ENCODE peak calls at places on chromosomes 3 and 15, in seven cellular contexts. W is GM06990, X is HCT116, B is stomach, J is astrocyte, Y is K562, D is tibial nerve. A is an unnamed sample.

GRCh38 chr15:23629234-23629805 is 18.3 kb downstream of the MAGEL2 start:
- DNase-seq in W (no peak), X (no peak), B (no peak), J (no peak), Y (peak; percentile 34), D (no peak), A (no peak)

GRCh38 chr3:12444582-12445468 is 39.5 kb upstream of the TSEN2 start:
- DNase-seq in W (no peak), X (peak; percentile 88), B (peak; percentile 88), J (peak; percentile 44), Y (no peak), D (no peak), A (peak; percentile 71)

GRCh38 chr3:134527037-134527436 is 41.2 kb downstream of the CEP63 start:
- DNase-seq in W (peak; percentile 6), X (no peak), B (no peak), J (no peak), Y (peak; percentile 11), D (no peak), A (no peak)

GRCh38 chr3:156321934-156322333 is 201.6 kb downstream of the KCNAB1 start:
- DNase-seq in W (no peak), X (no peak), B (no peak), J (no peak), Y (no peak), D (no peak), A (no peak)

GRCh38 chr3:49997862-49998261 is 57.9 kb downstream of the RBM6 start:
- DNase-seq in W (no peak), X (no peak), B (no peak), J (no peak), Y (no peak), D (no peak), A (no peak)

GRCh38 chr15:80242132-80242769 is 9.8 kb downstream of the CTXND1 start:
- DNase-seq in W (no peak), X (peak; percentile 28), B (no peak), J (no peak), Y (peak; percentile 60), D (no peak), A (no peak)

GRCh38 chr15:100200287-100200772 is 141.4 kb downstream of the ADAMTS17 start:
- DNase-seq in W (no peak), X (no peak), B (no peak), J (no peak), Y (no peak), D (no peak), A (no peak)

GRCh38 chr3:50323092-50323600 is 601 bp upstream of the HYAL2 start:
- DNase-seq in W (no peak), X (no peak), B (no peak), J (no peak), Y (no peak), D (no peak), A (no peak)

GRCh38 chr3:125150525-125151436 is 61.8 kb downstream of the SLC12A8 start:
- DNase-seq in W (no peak), X (peak; percentile 66), B (peak; percentile 46), J (no peak), Y (peak; percentile 46), D (peak; percentile 64), A (no peak)

GRCh38 chr15:96331942-96332853 is 1.7 kb downstream of the NR2F2 start:
- DNase-seq in W (no peak), X (no peak), B (no peak), J (peak; percentile 35), Y (no peak), D (peak; percentile 4), A (no peak)

GRCh38 chr3:55735976-55736375 is 248.9 kb upstream of the WNT5A start:
- DNase-seq in W (no peak), X (no peak), B (no peak), J (no peak), Y (no peak), D (no peak), A (no peak)

GRCh38 chr3:108662141-108662738 is 72.7 kb downstream of the DZIP3 start:
- DNase-seq in W (peak; percentile 2), X (peak; percentile 43), B (no peak), J (peak; percentile 55), Y (peak; percentile 42), D (peak; percentile 33), A (peak; percentile 41)

GRCh38 chr3:196194542-196194915 is 16.7 kb downstream of the ZDHHC19 start:
- DNase-seq in W (no peak), X (no peak), B (no peak), J (no peak), Y (no peak), D (no peak), A (no peak)

GRCh38 chr3:149575213-149575961 is 82.4 kb downstream of the WWTR1 start:
- DNase-seq in W (no peak), X (no peak), B (no peak), J (peak; percentile 93), Y (no peak), D (no peak), A (no peak)
- H3K4me3 ChIP-seq in W (no peak overlapping the region), X (peak overlapping the region; percentile 38), B (no peak overlapping the region), J (peak overlapping the region; percentile 41), Y (no peak overlapping the region), D (no peak overlapping the region), A (no peak overlapping the region)

GRCh38 chr3:138705675-138706074 is 97.1 kb downstream of the FAIM start:
- DNase-seq in W (no peak), X (no peak), B (no peak), J (no peak), Y (no peak), D (no peak), A (no peak)
- H3K36me3 ChIP-seq in W (no peaks in the 10 kb centered on the region), X (peaks cover 2% of the 10 kb centered on the region), B (peaks cover 33% of the 10 kb centered on the region), J (no peaks in the 10 kb centered on the region), Y (peaks cover 82% of the 10 kb centered on the region), D (no peaks in the 10 kb centered on the region), A (no peaks in the 10 kb centered on the region)

GRCh38 chr3:65785065-65785645 is 253.6 kb downstream of the MAGI1 start:
- DNase-seq in W (peak; percentile 23), X (peak; percentile 32), B (no peak), J (peak; percentile 53), Y (peak; percentile 20), D (peak; percentile 12), A (no peak)
- TF ChIP-seq CTCF in W (peak; percentile 63), X (peak; percentile 60), B (no peak), J (peak; percentile 62), Y (peak; percentile 65), D (peak; percentile 74), A (peak; percentile 56)

DNA sequence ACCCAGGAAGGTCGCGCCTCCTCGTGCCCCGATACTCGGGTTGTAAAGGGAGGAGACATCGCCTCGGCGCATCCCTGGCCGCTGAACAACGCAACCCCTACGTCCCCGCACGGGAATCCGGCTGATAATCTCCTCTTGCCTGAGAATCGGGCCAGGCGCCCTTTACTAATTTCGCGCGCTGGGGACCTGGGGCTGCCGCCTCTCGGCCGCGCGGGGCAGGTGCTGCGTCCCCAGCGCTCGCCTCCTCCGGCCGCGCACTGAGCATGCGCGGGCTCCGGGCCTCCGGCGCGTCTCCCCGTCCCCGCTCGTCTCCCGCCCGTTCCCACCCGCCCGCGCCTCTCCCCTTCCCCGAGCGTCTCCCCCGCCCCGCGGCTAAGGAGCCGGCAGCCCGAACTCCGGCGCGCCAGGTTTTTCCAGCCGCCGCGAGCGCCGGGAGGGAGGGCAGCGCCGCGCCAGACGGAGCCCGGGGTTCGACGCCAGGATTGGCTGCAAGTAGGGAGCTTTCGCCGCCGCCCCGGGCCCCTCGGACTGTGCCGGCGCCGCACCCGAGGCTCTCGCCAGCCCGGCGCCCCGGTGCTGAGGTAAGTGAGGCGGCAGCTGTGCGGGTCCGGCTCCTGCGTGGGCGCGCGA is at the start of gene CNTN4:
- DNase-seq in W (peak; percentile 5), X (no peak), B (peak; percentile 34), J (no peak), Y (no peak), D (peak; percentile 46), A (peak; percentile 16)
- H3K4me3 ChIP-seq in W (no peak within 1 kb of the TSS), X (no peak within 1 kb of the TSS), B (peak within 1 kb of the TSS; percentile 52), J (peak within 1 kb of the TSS; percentile 28), Y (no peak within 1 kb of the TSS), D (peak within 1 kb of the TSS; percentile 85), A (peak within 1 kb of the TSS; percentile 46)

DNA sequence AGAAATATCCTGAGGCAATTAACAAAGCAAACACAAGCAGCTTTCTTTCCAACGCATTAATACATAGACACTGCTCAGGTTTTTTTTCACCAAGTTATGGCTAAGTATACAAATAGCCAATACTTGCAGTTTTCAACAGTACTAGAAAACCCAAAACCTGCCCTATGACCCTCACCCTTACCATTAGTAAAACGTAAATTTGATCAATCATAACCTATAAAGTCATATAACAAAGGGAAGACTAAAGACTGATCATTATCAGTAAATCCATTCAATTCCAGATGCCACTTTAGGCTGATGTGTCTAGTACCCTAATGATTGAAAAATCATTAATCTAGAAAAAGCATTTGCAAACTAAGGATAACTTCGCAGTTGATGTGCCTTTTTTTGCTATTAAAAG is 3.2 kb downstream of the SERP1 start:
- DNase-seq in W (no peak), X (no peak), B (no peak), J (no peak), Y (no peak), D (no peak), A (no peak)
- H3K36me3 ChIP-seq in W (no peaks in the 10 kb centered on the region), X (peaks cover 10% of the 10 kb centered on the region), B (peaks cover 25% of the 10 kb centered on the region), J (peaks cover 21% of the 10 kb centered on the region), Y (peaks cover 45% of the 10 kb centered on the region), D (no peaks in the 10 kb centered on the region), A (no peaks in the 10 kb centered on the region)

GRCh38 chr3:31567036-31567435 is 34.3 kb downstream of the STT3B start:
- DNase-seq in W (no peak), X (no peak), B (no peak), J (no peak), Y (peak; percentile 47), D (no peak), A (no peak)
- TF ChIP-seq CTCF in W (peak; percentile 59), X (peak; percentile 71), B (no peak), J (peak; percentile 37), Y (peak; percentile 96), D (no peak), A (peak; percentile 56)

GRCh38 chr3:8505621-8506020 is 4.0 kb downstream of the LMCD1 start:
- DNase-seq in W (no peak), X (no peak), B (peak; percentile 68), J (no peak), Y (no peak), D (no peak), A (no peak)

GRCh38 chr3:8504611-8504973 is 3.0 kb downstream of the LMCD1 start:
- DNase-seq in W (no peak), X (no peak), B (no peak), J (no peak), Y (no peak), D (no peak), A (no peak)

GRCh38 chr3:8506611-8507061 is 5.0 kb downstream of the LMCD1 start:
- DNase-seq in W (no peak), X (no peak), B (no peak), J (peak; percentile 82), Y (no peak), D (no peak), A (no peak)

GRCh38 chr3:8509961-8510360 is 8.3 kb downstream of the LMCD1 start:
- DNase-seq in W (no peak), X (peak; percentile 47), B (no peak), J (peak; percentile 95), Y (no peak), D (no peak), A (peak; percentile 97)

GRCh38 chr3:8507496-8507895 is 5.9 kb downstream of the LMCD1 start:
- DNase-seq in W (peak; percentile 42), X (no peak), B (no peak), J (no peak), Y (no peak), D (no peak), A (no peak)
- H3K4me3 ChIP-seq in W (no peak overlapping the region), X (no peak overlapping the region), B (peak overlapping the region; percentile 41), J (no peak overlapping the region), Y (no peak overlapping the region), D (no peak overlapping the region), A (no peak overlapping the region)

A was measured in kidney epithelial cell.